ENCODE peak calls at places on chromosomes 2 and 18, in four cellular contexts. W is WTC11, H is K562, K is A549. P is an unnamed sample.

GRCh38 chr2:154623819-154624218 is 74.7 kb upstream of the KCNJ3 start:
- DNase-seq in H (no peak), W (peak), K (peak), P (peak)

GRCh38 chr2:29850794-29851193 is 70.6 kb downstream of the ALK start:
- DNase-seq in K (no peak), W (no peak), H (no peak), P (no peak)

GRCh38 chr2:52882974-52883373 is 884.6 kb upstream of the CHAC2 start:
- DNase-seq in K (no peak), W (no peak), H (no peak), P (no peak)

GRCh38 chr18:75554644-75555043 is 127.1 kb upstream of the SMIM21 start:
- DNase-seq in K (no peak), W (no peak), H (no peak), P (no peak)

GRCh38 chr2:182729710-182730339 is 13.8 kb downstream of the DNAJC10 start:
- DNase-seq in W (no peak), H (no peak), K (no peak), P (no peak)

GRCh38 chr2:211867845-211868361 is 670.7 kb downstream of the ERBB4 start:
- DNase-seq in K (no peak), W (no peak), H (no peak), P (no peak)

GRCh38 chr2:181178823-181179412 is 198.5 kb downstream of the UBE2E3 start:
- DNase-seq in K (peak), W (peak), H (peak), P (peak)

GRCh38 chr18:48492880-48493279 is 46.0 kb upstream of the CTIF start:
- DNase-seq in W (no peak), H (no peak), K (no peak), P (no peak)

GRCh38 chr2:9165625-9166024 is 41.0 kb upstream of the ASAP2 start:
- DNase-seq in K (no peak), W (no peak), H (no peak), P (peak)

GRCh38 chr2:62938126-62938525 is 112.5 kb upstream of the OTX1 start:
- DNase-seq in W (no peak), H (no peak), K (no peak), P (no peak)

GRCh38 chr2:12428324-12428723 is 288.4 kb upstream of the TRIB2 start:
- DNase-seq in K (no peak), H (no peak), W (peak), P (no peak)

GRCh38 chr2:215654177-215654850 is 218.4 kb upstream of the FN1 start:
- DNase-seq in K (no peak), W (no peak), H (no peak), P (no peak)

GRCh38 chr2:230330725-230331124 is 3.7 kb downstream of the SP140L start:
- DNase-seq in H (no peak), W (no peak), K (no peak), P (no peak)

GRCh38 chr2:54275541-54275940 is 19.5 kb upstream of the TSPYL6 start:
- DNase-seq in W (no peak), K (no peak), H (no peak), P (no peak)

GRCh38 chr2:42337356-42337820 is 23.6 kb downstream of the COX7A2L start:
- DNase-seq in H (peak), K (no peak), W (no peak), P (no peak)

GRCh38 chr2:60519259-60519863 is 34.1 kb downstream of the BCL11A start:
- DNase-seq in K (no peak), W (no peak), H (no peak), P (no peak)

GRCh38 chr2:183113630-183114029 is 10.6 kb upstream of the NUP35 start:
- DNase-seq in W (no peak), H (no peak), K (no peak), P (no peak)

GRCh38 chr18:61797691-61798590 is 94.9 kb downstream of the RNF152 start:
- DNase-seq in H (no peak), K (no peak), W (no peak), P (no peak)

GRCh38 chr2:12177052-12177994 is 430.9 kb downstream of the LPIN1 start:
- DNase-seq in W (no peak), H (peak), K (peak), P (peak)

GRCh38 chr2:147713349-147713748 is 131.5 kb upstream of the ACVR2A start:
- DNase-seq in H (no peak), W (no peak), K (no peak), P (no peak)

GRCh38 chr2:70328921-70329561 is 27.2 kb upstream of the FAM136A start:
- DNase-seq in W (no peak), H (no peak), K (peak), P (peak)

GRCh38 chr2:206160124-206160806 is 570 bp downstream of the EEF1B2 start:
- DNase-seq in W (no peak), K (no peak), H (peak), P (peak)

GRCh38 chr2:100906131-100906530 is 86.2 kb downstream of the NPAS2 start:
- DNase-seq in K (no peak), W (no peak), H (no peak), P (no peak)

GRCh38 chr2:126643431-126643830 is 12.5 kb upstream of the GYPC start:
- DNase-seq in W (peak), K (no peak), H (no peak), P (no peak)

GRCh38 chr2:66803651-66804050 is 368.7 kb downstream of the MEIS1 start:
- DNase-seq in W (no peak), H (no peak), K (no peak), P (no peak)

GRCh38 chr2:132845339-132845738 is 175.3 kb upstream of the LYPD1 start:
- DNase-seq in W (no peak), H (no peak), K (no peak), P (no peak)

GRCh38 chr2:62236499-62236898 is 40.6 kb downstream of the B3GNT2 start:
- DNase-seq in W (no peak), H (no peak), K (no peak), P (no peak)

GRCh38 chr18:3115430-3116025 is 102.6 kb upstream of the LPIN2 start:
- DNase-seq in K (no peak), W (no peak), H (no peak), P (no peak)

GRCh38 chr2:43751476-43751875 is 22.4 kb upstream of the DYNC2LI1 start:
- DNase-seq in H (no peak), W (no peak), K (no peak), P (no peak)

GRCh38 chr18:63161728-63162195 is 157.8 kb downstream of the BCL2 start:
- DNase-seq in H (peak), K (peak), W (no peak), P (peak)

GRCh38 chr18:31643003-31643402 is 41.4 kb downstream of the B4GALT6 start:
- DNase-seq in H (no peak), W (no peak), K (no peak), P (no peak)

GRCh38 chr2:211599146-211599545 is 939.5 kb downstream of the ERBB4 start:
- DNase-seq in K (no peak), H (no peak), W (no peak), P (no peak)

GRCh38 chr2:190303642-190304041 is 16.0 kb downstream of the HIBCH start:
- DNase-seq in W (no peak), H (no peak), K (no peak), P (no peak)

GRCh38 chr2:165969227-165969626 is 15.7 kb upstream of the TTC21B start:
- DNase-seq in K (no peak), H (no peak), W (no peak), P (no peak)
- TF ChIP-seq NR3C1 in K (no peak), H (no peak), W (no peak), P (no peak)

GRCh38 chr2:237885171-237885930 is 25.9 kb downstream of the RAMP1 start:
- DNase-seq in K (no peak), H (no peak), W (no peak), P (no peak)

GRCh38 chr2:237883951-237884392 is 24.5 kb downstream of the RAMP1 start:
- DNase-seq in H (no peak), K (no peak), W (no peak), P (no peak)

GRCh38 chr2:237886702-237887481 is 27.5 kb downstream of the RAMP1 start:
- DNase-seq in K (no peak), H (no peak), W (no peak), P (no peak)

GRCh38 chr2:237884681-237885080 is 25.3 kb downstream of the RAMP1 start:
- DNase-seq in H (no peak), K (no peak), W (no peak), P (no peak)

DNA sequence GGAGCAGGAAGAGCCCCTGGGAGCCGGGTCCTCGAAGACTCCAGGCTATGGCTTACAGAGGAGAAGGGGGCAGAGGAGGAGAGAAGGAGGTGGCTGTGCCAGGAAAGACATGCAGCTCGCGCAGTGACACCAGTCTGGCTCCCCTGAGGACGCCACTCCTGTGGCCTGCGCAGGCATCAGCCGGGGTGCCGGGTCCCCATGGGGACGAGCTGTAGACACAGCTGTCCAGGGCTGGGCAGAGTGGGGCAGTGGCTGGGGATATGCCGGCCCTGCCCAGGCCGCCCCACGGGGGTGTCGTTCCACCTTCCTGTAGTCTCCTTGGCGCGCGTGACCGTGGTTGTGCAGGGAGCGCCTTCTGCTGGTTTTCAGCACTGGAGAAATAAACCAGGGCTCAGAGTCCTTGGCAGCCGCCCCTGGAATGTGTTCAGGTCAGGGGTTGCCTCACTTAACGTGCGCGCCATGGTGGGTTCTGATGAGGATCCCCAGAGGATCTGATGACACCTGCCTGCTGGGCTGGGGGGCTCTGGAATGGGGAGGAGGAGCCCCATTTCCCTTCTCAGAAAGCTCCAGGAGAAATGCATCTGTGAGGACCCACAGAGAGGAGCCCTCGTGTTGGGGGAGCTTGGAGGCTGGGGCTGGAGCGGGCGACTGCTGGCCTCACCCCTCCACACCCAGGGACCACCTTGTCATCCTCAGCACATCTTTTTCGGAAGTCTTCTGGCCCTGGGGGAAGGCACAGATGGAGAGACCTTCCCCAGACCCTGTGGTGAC is 26.7 kb downstream of the RAMP1 start:
- DNase-seq in H (no peak), K (no peak), W (no peak), P (no peak)
- TF ChIP-seq NR3C1 in H (no peak), K (no peak), W (no peak), P (no peak)

DNA sequence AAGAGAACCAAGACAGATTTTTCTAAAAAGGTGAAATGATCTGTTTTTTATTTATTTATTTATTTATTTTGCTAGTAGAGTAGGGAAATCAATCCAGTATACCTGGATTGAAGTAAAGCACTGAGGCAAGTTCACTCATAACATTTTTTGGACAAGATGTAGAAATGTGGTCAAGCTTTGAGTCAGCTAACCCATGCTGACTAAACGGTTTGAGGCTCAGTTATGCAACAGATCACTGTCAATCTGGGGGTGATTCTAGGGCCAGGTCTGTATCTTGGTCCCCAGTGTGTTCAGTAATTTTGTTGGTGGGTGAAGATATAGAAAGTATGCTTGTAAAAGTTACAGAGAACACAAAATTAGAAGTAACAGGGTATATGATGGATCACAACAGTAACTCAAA is 60.2 kb downstream of the RMDN2 start:
- DNase-seq in H (no peak), W (no peak), K (no peak), P (no peak)
- TF ChIP-seq NR3C1 in H (no peak), W (no peak), K (no peak), P (no peak)

DNA sequence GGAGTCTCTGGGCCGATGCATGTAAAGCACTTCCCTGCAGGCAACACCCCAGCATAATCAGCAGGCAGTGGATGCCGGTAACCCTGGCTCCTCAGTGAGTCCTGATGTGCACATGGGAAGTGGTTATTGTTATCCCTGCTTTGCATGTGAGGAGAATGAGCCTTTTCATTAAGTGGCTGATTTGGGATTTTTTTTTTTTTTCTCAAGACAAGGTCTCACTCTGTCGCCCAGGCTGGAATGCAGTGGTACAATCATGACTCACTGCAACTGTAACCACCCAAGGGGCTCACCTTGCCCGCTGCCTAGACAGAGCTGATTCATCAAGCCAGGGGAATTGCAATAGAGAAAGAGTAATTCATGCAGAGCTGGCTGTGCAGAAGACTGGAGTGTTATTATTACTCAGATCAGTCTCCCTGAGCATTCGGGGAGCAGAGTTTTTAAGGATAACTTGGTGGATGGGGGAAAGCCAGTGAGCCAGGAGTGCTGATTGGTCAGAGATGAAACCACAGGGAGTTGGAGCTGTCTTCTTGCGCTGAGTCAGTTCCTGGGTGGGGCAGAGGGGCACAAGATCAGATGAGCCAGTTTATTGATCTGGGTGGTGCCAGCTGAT is 95.4 kb downstream of the SOCS6 start:
- DNase-seq in K (peak), W (no peak), H (no peak), P (peak)
- TF ChIP-seq NR3C1 in K (no peak), W (no peak), H (no peak), P (no peak)

DNA sequence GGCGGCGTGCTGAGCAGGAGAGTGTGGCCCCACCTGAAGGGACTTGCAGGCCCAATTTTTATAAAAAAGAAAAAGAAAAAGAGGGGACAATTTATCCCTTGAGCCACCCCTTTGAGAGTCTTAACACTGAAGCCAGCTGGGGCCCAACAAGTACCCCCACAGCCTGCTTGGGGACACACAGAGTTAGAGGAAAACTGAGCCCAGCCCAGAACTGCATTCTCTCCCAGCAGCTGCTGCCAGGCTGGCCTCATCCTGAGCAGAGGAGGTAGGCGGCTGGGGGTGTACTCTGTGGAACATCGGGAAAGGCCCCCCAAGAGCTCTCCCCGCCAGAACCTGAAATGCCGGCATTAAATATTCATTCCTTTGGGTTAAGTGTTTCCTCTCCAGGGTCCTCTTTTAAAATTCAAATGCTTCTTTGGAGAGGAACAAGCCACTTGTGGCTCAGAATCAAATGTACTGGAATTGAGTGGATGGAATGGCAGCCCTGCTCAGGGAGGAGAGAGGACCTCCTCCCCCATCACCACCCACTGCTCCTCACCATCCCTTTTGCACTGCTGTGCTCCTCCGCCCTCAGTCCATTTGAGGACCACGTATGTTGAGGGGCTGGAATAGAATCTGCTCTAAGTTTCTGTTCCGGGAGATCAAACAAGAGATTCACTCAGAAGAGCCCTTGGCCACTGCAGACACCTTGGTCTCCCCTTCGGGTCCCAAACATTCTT is 45.6 kb downstream of the C1QL2 start:
- DNase-seq in K (no peak), W (peak), H (no peak), P (no peak)
- TF ChIP-seq NR3C1 in K (no peak), W (no peak), H (no peak), P (no peak)

GRCh38 chr2:28754321-28754720 is 2.7 kb downstream of the PPP1CB start:
- DNase-seq in K (peak), W (no peak), H (peak), P (no peak)

GRCh38 chr2:28752608-28752984 is 966 bp downstream of the PPP1CB start:
- DNase-seq in H (no peak), W (no peak), K (no peak), P (no peak)

GRCh38 chr2:28751102-28751955 is at the start of gene PPP1CB:
- DNase-seq in W (peak), K (peak), H (peak), P (peak)

GRCh38 chr2:28751956-28752607 is 452 bp downstream of the PPP1CB start:
- DNase-seq in K (peak), W (peak), H (peak), P (no peak)

GRCh38 chr2:28753043-28753683 is 1.5 kb downstream of the PPP1CB start:
- DNase-seq in K (peak), H (peak), W (no peak), P (peak)
- TF ChIP-seq NR3C1 in K (no peak), H (no peak), W (no peak), P (no peak)

GRCh38 chr2:105395691-105396090 is 3.2 kb downstream of the FHL2 start:
- DNase-seq in K (no peak), H (no peak), W (no peak), P (no peak)

GRCh38 chr2:105397959-105398521 is 811 bp downstream of the FHL2 start:
- DNase-seq in K (no peak), W (no peak), H (no peak), P (no peak)

GRCh38 chr2:105397025-105397722 is 1.7 kb downstream of the FHL2 start:
- DNase-seq in H (peak), K (peak), W (no peak), P (no peak)

GRCh38 chr2:105394951-105395611 is 3.8 kb downstream of the FHL2 start:
- DNase-seq in K (no peak), W (no peak), H (no peak), P (peak)

GRCh38 chr2:105396254-105397024 is 2.4 kb downstream of the FHL2 start:
- DNase-seq in K (peak), W (no peak), H (peak), P (peak)
- TF ChIP-seq NR3C1 in K (no peak), W (no peak), H (no peak), P (no peak)

GRCh38 chr2:217599906-217600305 is 402.9 kb downstream of the TNS1 start:
- DNase-seq in K (no peak), H (no peak), W (no peak), P (no peak)
- TF ChIP-seq NR3C1 in K (no peak), H (no peak), W (no peak), P (no peak)

GRCh38 chr2:121925466-121925865 is 170.0 kb downstream of the TSN start:
- DNase-seq in K (no peak), H (no peak), W (no peak), P (no peak)
- TF ChIP-seq NR3C1 in K (no peak), H (no peak), W (no peak), P (no peak)

GRCh38 chr2:137689549-137689948 is 274.7 kb upstream of the HNMT start:
- DNase-seq in H (no peak), W (no peak), K (no peak), P (no peak)
- TF ChIP-seq NR3C1 in H (no peak), W (no peak), K (no peak), P (no peak)